ENCODE peak calls at places on chromosomes 3 and 15, in four cellular contexts. U, D, J and L are unnamed samples.

GRCh38 chr3:188685789-188686188 is 486.0 kb upstream of the TPRG1 start:
- DNase-seq in U (no peak), J (no peak), D (no peak), L (no peak)

GRCh38 chr3:193816656-193817311 is 223.8 kb downstream of the OPA1 start:
- DNase-seq in D (peak), J (no peak), U (no peak), L (peak)

GRCh38 chr15:28887344-28888174 is 1.8 kb downstream of the APBA2 start:
- DNase-seq in J (no peak), U (no peak), D (no peak), L (no peak)

GRCh38 chr15:23566070-23567050 is 886 bp downstream of the MKRN3 start:
- DNase-seq in J (no peak), D (no peak), U (peak), L (no peak)

GRCh38 chr3:78974181-78974770 is 793.5 kb downstream of the ROBO1 start:
- DNase-seq in J (peak), D (no peak), U (no peak), L (no peak)

GRCh38 chr15:98787936-98788757 is 139.8 kb downstream of the IGF1R start:
- DNase-seq in J (no peak), D (no peak), U (no peak), L (no peak)

GRCh38 chr15:60237411-60237810 is 160.4 kb downstream of the ANXA2 start:
- DNase-seq in D (no peak), J (no peak), U (no peak), L (no peak)

GRCh38 chr15:29968099-29968892 is 114.5 kb upstream of the GOLGA8J start:
- DNase-seq in D (no peak), J (no peak), U (no peak), L (peak)

GRCh38 chr3:74537164-74537563 is 77.3 kb downstream of the CNTN3 start:
- DNase-seq in J (peak), D (no peak), U (no peak), L (no peak)

GRCh38 chr15:28456476-28457395 is 76.0 kb downstream of the GOLGA8G start:
- DNase-seq in U (no peak), J (no peak), D (peak), L (no peak)

GRCh38 chr3:188526057-188526456 is 372.1 kb downstream of the LPP start:
- DNase-seq in D (no peak), J (no peak), U (no peak), L (no peak)

GRCh38 chr3:125194849-125195601 is 17.5 kb downstream of the SLC12A8 start:
- DNase-seq in D (peak), J (peak), U (no peak), L (no peak)

GRCh38 chr3:177595789-177596188 is 398.5 kb upstream of the TBL1XR1 start:
- DNase-seq in J (no peak), U (no peak), D (no peak), L (no peak)